ENCODE peak calls at places on chromosome X, in ten cellular contexts. C, G, X, F, B, V, T, O, Y and M are unnamed samples.
A peak's percentile ranks its signal among the peaks of the same experiment; 100 is the strongest.

GRCh38 chrX:44459501-44459900 is 83.2 kb downstream of the FUNDC1 start:
- DNase-seq in C (no peak), G (no peak), O (no peak), V (no peak), B (no peak), T (peak; percentile 52), F (no peak), Y (no peak), X (no peak), M (no peak)

GRCh38 chrX:23012162-23012561 is 12.4 kb downstream of the DDX53 start:
- DNase-seq in B (no peak), F (no peak), X (no peak), C (no peak), G (no peak), T (no peak), O (no peak), V (no peak), Y (no peak), M (no peak)

GRCh38 chrX:23819385-23820234 is 36.6 kb downstream of the SAT1 start:
- DNase-seq in B (no peak), C (no peak), F (no peak), V (no peak), O (no peak), G (peak; percentile 40), Y (no peak), X (no peak), T (no peak), M (no peak)

GRCh38 chrX:72576161-72576896 is 3.7 kb upstream of the HDAC8 start:
- DNase-seq in V (no peak), F (peak; percentile 32), G (peak; percentile 52), O (no peak), B (no peak), T (no peak), X (no peak), C (no peak), Y (no peak), M (no peak)

GRCh38 chrX:1281511-1281910 is 12.9 kb downstream of the CSF2RA start:
- DNase-seq in X (no peak), Y (no peak), F (peak; percentile 80), V (no peak), O (no peak), C (no peak), B (no peak), G (peak; percentile 14), T (no peak), M (no peak)

GRCh38 chrX:15242899-15243555 is 26.9 kb downstream of the ASB9 start:
- DNase-seq in C (peak; percentile 30), G (peak; percentile 59), Y (no peak), X (peak; percentile 47), F (peak; percentile 69), B (no peak), O (peak; percentile 43), T (peak; percentile 65), V (no peak), M (peak; percentile 9)

GRCh38 chrX:73903941-73904340 is 340.9 kb downstream of the CHIC1 start:
- DNase-seq in Y (no peak), V (no peak), T (no peak), X (no peak), F (no peak), B (no peak), G (peak; percentile 20), C (no peak), O (no peak), M (no peak)

GRCh38 chrX:63354484-63354883 is 3.4 kb upstream of the SPIN4 start:
- DNase-seq in F (no peak), O (no peak), Y (no peak), G (no peak), T (no peak), V (no peak), B (no peak), C (no peak), X (no peak), M (no peak)

GRCh38 chrX:129777218-129777768 is 2.5 kb upstream of the SASH3 start:
- DNase-seq in F (no peak), T (peak; percentile 91), V (peak; percentile 96), C (no peak), B (peak; percentile 77), Y (no peak), O (no peak), G (no peak), X (peak; percentile 37), M (no peak)
- TF ChIP-seq POLR2A in F (no peak), T (no peak), V (peak; percentile 30), C (no peak), B (no peak), Y (no peak), O (no peak), G (no peak), X (no peak), M (peak; percentile 63)

DNA sequence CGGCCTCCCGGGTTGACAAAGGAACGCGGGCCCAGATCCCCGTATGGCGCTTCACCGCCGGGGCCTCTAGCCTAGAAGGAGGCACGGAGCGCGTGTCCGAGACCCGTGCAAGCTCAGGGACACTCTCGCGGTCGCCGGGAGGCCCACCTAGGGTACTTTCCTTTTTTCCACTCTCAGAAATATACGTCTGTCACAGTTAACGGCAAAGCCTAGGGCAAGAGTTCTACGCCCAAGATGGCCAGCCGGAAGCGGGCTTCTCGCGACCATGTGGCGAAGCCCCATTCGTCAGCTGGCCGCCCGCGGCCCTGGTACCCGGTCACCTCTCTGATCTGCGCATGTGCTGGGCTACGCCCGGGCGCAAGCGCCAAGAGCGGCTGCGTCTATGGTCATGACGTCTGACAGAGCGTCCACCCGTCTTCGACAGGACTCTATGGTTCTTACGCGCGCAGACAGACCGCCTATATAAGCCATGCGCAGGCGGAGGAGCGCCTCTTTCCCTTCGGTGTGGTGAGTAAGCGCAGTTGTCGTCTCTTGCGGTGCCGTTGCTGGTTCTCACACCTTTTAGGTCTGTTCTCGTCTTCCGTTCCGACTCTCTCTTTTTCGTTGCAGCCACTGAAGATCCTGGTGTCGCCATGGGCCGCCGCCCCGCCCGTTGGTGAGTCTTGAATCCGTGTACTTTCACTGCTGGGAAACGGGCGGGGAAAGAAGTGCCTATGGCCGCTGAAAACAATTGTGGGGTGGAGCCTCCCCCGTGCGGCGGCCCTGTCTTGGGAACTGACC is at the start of gene RPL10:
- DNase-seq in X (peak; percentile 95), Y (peak; percentile 94), C (peak; percentile 98), F (peak; percentile 99), B (peak; percentile 96), T (peak; percentile 97), G (peak; percentile 97), V (peak; percentile 97), O (peak; percentile 93), M (peak; percentile 80)
- TF ChIP-seq POLR2A in X (peak; percentile 99), Y (peak; percentile 90), C (peak; percentile 100), F (peak; percentile 99), B (peak; percentile 91), T (peak; percentile 93), G (peak; percentile 100), V (peak; percentile 88), O (peak; percentile 98), M (peak; percentile 100)

GRCh38 chrX:154368630-154369452 is 5.6 kb downstream of the FLNA start:
- DNase-seq in T (peak; percentile 93), Y (peak; percentile 83), C (peak; percentile 86), X (peak; percentile 51), B (peak; percentile 84), F (peak; percentile 87), O (peak; percentile 62), V (peak; percentile 95), G (peak; percentile 90), M (peak; percentile 51)

GRCh38 chrX:154370882-154371770 is 3.3 kb downstream of the FLNA start:
- DNase-seq in O (peak; percentile 76), Y (peak; percentile 94), V (peak; percentile 97), B (peak; percentile 96), F (peak; percentile 96), G (peak; percentile 89), C (peak; percentile 89), X (peak; percentile 90), T (peak; percentile 97), M (peak; percentile 67)

GRCh38 chrX:154370300-154370881 is 4.0 kb downstream of the FLNA start:
- DNase-seq in T (no peak), O (no peak), V (peak; percentile 87), G (no peak), Y (peak; percentile 39), X (no peak), C (peak; percentile 15), F (no peak), B (no peak), M (no peak)

GRCh38 chrX:154367474-154368308 is 6.7 kb downstream of the FLNA start:
- DNase-seq in X (no peak), V (no peak), T (no peak), F (no peak), C (no peak), O (no peak), Y (no peak), B (no peak), G (no peak), M (no peak)

DNA sequence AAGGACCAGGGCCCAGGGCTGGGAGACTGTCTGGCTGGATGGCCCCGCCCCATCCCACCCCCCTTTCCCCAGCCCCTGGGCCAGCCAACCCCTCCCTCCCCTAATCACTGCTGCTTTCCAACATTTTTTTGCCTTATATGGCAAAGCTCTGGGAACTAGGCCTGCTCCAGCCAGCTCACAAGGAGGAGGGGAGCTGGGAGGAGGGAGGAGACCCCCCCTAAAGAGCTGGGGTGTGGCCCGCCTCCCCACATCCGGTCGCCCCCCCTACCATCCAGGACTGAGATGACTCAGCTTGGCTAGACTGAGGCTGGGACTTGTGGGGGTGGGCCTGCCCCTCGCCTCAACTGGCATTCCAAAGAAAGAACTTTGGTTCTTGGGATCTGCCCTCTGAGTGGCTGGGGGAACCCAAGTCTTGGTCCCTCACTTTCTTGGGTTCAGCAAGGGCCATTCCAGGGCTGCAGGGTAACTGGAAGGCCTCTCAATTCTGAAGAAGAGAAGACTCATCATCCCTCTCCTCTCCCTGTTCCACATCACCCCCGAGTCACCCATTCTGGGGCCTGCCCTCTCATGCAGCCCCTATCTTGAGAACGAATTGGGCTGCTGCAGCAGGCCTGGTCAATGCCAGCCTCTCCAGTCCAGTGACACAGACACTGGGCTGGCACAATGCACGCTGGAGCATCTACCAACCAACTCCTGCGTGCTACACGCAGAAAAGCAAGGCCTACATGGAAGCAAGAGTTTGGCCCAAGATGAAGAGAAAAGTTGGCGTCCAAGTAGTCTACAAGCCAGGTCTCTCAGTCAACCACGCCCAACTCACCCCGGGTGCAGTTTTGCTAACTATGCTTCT is 4.8 kb downstream of the FLNA start:
- DNase-seq in V (peak; percentile 89), F (peak; percentile 93), C (peak; percentile 78), T (peak; percentile 74), O (peak; percentile 63), G (peak; percentile 95), B (peak; percentile 85), Y (peak; percentile 89), X (peak; percentile 60), M (no peak)
- TF ChIP-seq POLR2A in V (no peak), F (no peak), C (peak; percentile 58), T (no peak), O (no peak), G (peak; percentile 43), B (peak; percentile 53), Y (peak; percentile 39), X (peak; percentile 3), M (no peak)

DNA sequence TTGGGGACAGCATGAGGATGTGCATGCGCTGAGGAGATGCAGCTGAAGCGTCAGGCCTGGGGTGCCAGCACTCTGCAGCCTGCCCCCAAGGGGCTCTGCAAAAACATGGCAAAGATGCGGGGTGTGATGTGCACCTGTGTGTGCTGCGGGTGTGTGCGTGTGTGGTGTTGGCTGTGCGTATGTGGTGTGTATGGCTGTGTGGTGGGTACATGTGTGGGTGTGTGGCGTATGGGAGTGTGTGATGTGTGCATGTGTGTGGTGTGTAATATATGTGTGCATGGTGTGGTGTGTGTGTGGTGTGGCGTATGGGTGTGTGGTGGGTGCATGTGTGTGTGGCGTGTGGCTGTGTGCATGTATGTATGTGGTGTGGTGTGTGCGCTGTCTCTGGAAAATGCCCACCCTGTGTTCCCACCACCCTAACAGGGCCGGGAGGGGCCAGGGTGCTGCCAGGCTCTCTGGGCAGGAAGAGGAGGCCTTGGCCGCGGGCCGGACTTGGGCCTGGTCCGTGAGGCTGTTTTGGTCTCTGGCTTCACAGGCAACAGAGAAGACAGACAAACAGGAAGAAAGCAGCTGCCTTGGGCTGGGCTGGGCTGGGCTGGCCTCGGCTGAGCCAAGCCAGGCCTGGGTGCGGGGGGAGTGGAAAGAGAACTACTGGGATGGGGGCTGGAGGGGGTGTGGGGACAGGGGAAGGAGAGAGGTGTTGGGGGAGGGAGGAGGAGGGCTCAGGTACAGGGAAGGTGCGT is 1.1 kb upstream of the AVPR2 start:
- DNase-seq in G (no peak), X (no peak), O (no peak), C (no peak), V (peak; percentile 86), T (no peak), B (no peak), F (no peak), Y (no peak), M (no peak)
- TF ChIP-seq POLR2A in G (no peak), X (no peak), O (no peak), C (no peak), V (no peak), T (no peak), B (no peak), F (no peak), Y (no peak), M (no peak)